ENCODE peak calls at places on chromosomes 3 and 15, in five cellular contexts. One of them, this sample, is unnamed.

GRCh38 chr3:185858502-185859225 is 33.8 kb upstream of the IGF2BP2 start:
- DNase-seq in HepG2: peak; percentile 94
- DNase-seq in H1: no peak
- DNase-seq in SK-N-SH: no peak
- DNase-seq in K562: no peak
- DNase-seq in this sample: no peak

GRCh38 chr3:120113128-120114116 is 19.2 kb upstream of the GSK3B start:
- DNase-seq in HepG2: no peak
- DNase-seq in H1: no peak
- DNase-seq in SK-N-SH: no peak
- DNase-seq in K562: no peak
- DNase-seq in this sample: no peak

GRCh38 chr15:84582583-84583157 is 18.1 kb upstream of the ZSCAN2 start:
- DNase-seq in HepG2: no peak
- DNase-seq in H1: no peak
- DNase-seq in SK-N-SH: no peak
- DNase-seq in K562: no peak
- DNase-seq in this sample: no peak

GRCh38 chr15:82313446-82313845 is 35.8 kb downstream of the GOLGA6L10 start:
- DNase-seq in HepG2: no peak
- DNase-seq in H1: no peak
- DNase-seq in SK-N-SH: no peak
- DNase-seq in K562: no peak
- DNase-seq in this sample: no peak

GRCh38 chr15:48954538-48954937 is 9.2 kb downstream of the SHC4 start:
- DNase-seq in HepG2: no peak
- DNase-seq in H1: no peak
- DNase-seq in SK-N-SH: no peak
- DNase-seq in K562: no peak
- DNase-seq in this sample: no peak

GRCh38 chr3:52436500-52437106 is 8.3 kb downstream of the SEMA3G start:
- DNase-seq in HepG2: no peak
- DNase-seq in H1: no peak
- DNase-seq in SK-N-SH: peak; percentile 27
- DNase-seq in K562: no peak
- DNase-seq in this sample: no peak

GRCh38 chr3:37183375-37183831 is 9.0 kb upstream of the LRRFIP2 start:
- DNase-seq in HepG2: no peak
- DNase-seq in H1: no peak
- DNase-seq in SK-N-SH: no peak
- DNase-seq in K562: no peak
- DNase-seq in this sample: no peak

GRCh38 chr3:42961633-42962032 is 17.5 kb upstream of the GASK1A start:
- DNase-seq in HepG2: peak; percentile 42
- DNase-seq in H1: no peak
- DNase-seq in SK-N-SH: peak; percentile 65
- DNase-seq in K562: peak; percentile 59
- DNase-seq in this sample: no peak

GRCh38 chr3:36923981-36924747 is 20.7 kb downstream of the TRANK1 start:
- DNase-seq in HepG2: no peak
- DNase-seq in H1: no peak
- DNase-seq in SK-N-SH: no peak
- DNase-seq in K562: no peak
- DNase-seq in this sample: no peak

GRCh38 chr15:99450896-99451358 is 114.9 kb upstream of the MEF2A start:
- DNase-seq in HepG2: no peak
- DNase-seq in H1: no peak
- DNase-seq in SK-N-SH: no peak
- DNase-seq in K562: peak; percentile 70
- DNase-seq in this sample: no peak

GRCh38 chr3:139128803-139129202 is 84.1 kb upstream of the PRR23C start:
- DNase-seq in HepG2: no peak
- DNase-seq in H1: no peak
- DNase-seq in SK-N-SH: no peak
- DNase-seq in K562: no peak
- DNase-seq in this sample: no peak

GRCh38 chr3:29183346-29184087 is 97.4 kb upstream of the RBMS3 start:
- DNase-seq in HepG2: no peak
- DNase-seq in H1: no peak
- DNase-seq in SK-N-SH: no peak
- DNase-seq in K562: no peak
- DNase-seq in this sample: no peak

GRCh38 chr3:128603313-128603712 is 47.3 kb downstream of the RPN1 start:
- DNase-seq in HepG2: no peak
- DNase-seq in H1: no peak
- DNase-seq in SK-N-SH: no peak
- DNase-seq in K562: no peak
- DNase-seq in this sample: no peak

GRCh38 chr15:76866716-76867321 is 38.3 kb downstream of the SCAPER start:
- DNase-seq in HepG2: peak; percentile 34
- DNase-seq in H1: no peak
- DNase-seq in SK-N-SH: peak; percentile 29
- DNase-seq in K562: peak; percentile 31
- DNase-seq in this sample: no peak

GRCh38 chr3:159172473-159172872 is 370.6 kb downstream of the MFSD1 start:
- DNase-seq in HepG2: no peak
- DNase-seq in H1: no peak
- DNase-seq in SK-N-SH: no peak
- DNase-seq in K562: no peak
- DNase-seq in this sample: no peak

GRCh38 chr3:194503101-194503531 is 16.3 kb upstream of the ATP13A3 start:
- DNase-seq in HepG2: no peak
- DNase-seq in H1: no peak
- DNase-seq in SK-N-SH: no peak
- DNase-seq in K562: no peak
- DNase-seq in this sample: no peak

GRCh38 chr15:68379759-68380290 is 52.1 kb downstream of the ITGA11 start:
- DNase-seq in HepG2: no peak
- DNase-seq in H1: no peak
- DNase-seq in SK-N-SH: no peak
- DNase-seq in K562: no peak
- DNase-seq in this sample: no peak

GRCh38 chr3:178353292-178353814 is 182.9 kb upstream of the KCNMB2 start:
- DNase-seq in HepG2: no peak
- DNase-seq in H1: no peak
- DNase-seq in SK-N-SH: no peak
- DNase-seq in K562: no peak
- DNase-seq in this sample: no peak

GRCh38 chr3:54578417-54578816 is 349.4 kb downstream of the LRTM1 start:
- DNase-seq in HepG2: no peak
- DNase-seq in H1: no peak
- DNase-seq in SK-N-SH: peak; percentile 22
- DNase-seq in K562: no peak
- DNase-seq in this sample: no peak

GRCh38 chr3:61182648-61183047 is 68.6 kb downstream of the FHIT start:
- DNase-seq in HepG2: no peak
- DNase-seq in H1: no peak
- DNase-seq in SK-N-SH: no peak
- DNase-seq in K562: no peak
- DNase-seq in this sample: no peak

DNA sequence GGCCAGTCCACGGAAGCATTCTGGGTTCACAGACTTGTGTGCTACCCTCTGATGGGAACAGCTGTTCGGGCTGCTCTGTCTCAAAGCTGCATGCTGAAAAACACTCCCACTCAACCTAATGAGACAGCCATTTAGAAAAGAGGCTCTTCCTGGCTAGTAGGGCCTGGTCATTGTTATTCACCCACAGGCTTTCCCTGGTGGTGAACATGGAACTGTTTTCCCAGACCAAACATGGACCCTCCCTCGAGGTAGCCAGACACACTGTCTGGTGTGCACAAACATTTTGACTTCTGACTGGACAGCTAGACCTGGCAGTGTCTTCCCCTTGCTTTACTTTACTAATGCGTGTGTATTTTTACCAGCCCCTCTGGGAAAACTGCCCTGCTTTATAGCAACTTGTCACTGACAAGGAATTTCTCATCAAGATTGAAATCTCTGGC is 39.0 kb downstream of the MECOM start:
- DNase-seq in HepG2: no peak
- DNase-seq in H1: no peak
- DNase-seq in SK-N-SH: peak; percentile 30
- DNase-seq in K562: no peak
- DNase-seq in this sample: no peak
- H2AFZ ChIP-seq in HepG2: no peak overlapping the region
- H2AFZ ChIP-seq in H1: no peak overlapping the region
- H2AFZ ChIP-seq in SK-N-SH: no peak overlapping the region
- H2AFZ ChIP-seq in K562: no peak overlapping the region
- H2AFZ ChIP-seq in this sample: no peak overlapping the region

DNA sequence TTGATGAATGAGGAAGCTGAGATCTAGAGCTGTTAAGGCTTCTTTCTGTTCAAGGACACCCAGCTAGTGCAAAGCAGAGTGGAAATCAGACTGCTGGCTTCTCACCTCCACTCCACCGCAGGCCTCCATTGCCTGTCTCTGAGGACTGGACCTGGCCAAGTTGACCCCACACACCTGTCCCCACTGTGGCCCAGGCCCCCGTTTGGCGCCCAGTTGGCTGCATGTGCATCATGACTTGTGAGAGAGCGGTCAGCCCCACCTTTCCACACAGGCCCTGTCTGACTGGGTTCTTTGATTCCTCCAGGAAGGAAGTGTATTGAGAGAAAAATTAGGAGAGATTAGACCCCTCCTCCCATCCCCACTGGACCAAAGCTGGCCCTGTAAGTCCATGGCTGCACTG is 206.3 kb upstream of the TLE3 start:
- DNase-seq in HepG2: no peak
- DNase-seq in H1: no peak
- DNase-seq in SK-N-SH: no peak
- DNase-seq in K562: no peak
- DNase-seq in this sample: no peak
- TF ChIP-seq TAF1 in HepG2: no peak
- TF ChIP-seq TAF1 in H1: no peak
- TF ChIP-seq TAF1 in SK-N-SH: no peak
- TF ChIP-seq TAF1 in K562: no peak
- TF ChIP-seq TAF1 in this sample: no peak

GRCh38 chr3:182793663-182794454 is 555 bp downstream of the ATP11B start:
- DNase-seq in HepG2: peak; percentile 3
- DNase-seq in H1: no peak
- DNase-seq in SK-N-SH: peak; percentile 79
- DNase-seq in K562: peak; percentile 57
- DNase-seq in this sample: no peak
- H2AFZ ChIP-seq in HepG2: peak overlapping the region; percentile 58
- H2AFZ ChIP-seq in H1: peak overlapping the region; percentile 95
- H2AFZ ChIP-seq in SK-N-SH: peak overlapping the region; percentile 44
- H2AFZ ChIP-seq in K562: peak overlapping the region; percentile 81
- H2AFZ ChIP-seq in this sample: peak overlapping the region; percentile 83

DNA sequence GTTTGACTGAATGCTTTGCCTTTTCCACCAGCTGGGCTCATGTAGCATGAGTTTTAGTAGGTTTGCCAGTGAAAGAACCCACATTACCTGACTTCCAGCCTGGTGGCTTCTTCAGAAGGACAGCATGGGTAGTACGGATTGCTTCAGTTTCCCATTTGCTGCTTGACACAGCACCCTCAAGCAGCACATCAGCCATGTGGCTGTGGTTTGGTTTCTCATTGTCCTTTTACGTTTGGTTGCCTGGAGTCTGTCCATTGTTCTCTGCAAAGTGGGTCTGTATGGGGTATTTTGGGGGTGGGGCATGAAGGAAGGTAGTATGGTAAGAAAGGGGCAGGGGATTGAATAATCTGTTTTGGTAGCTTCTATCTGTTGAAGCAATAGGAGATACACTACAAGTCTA is 227.2 kb upstream of the ICE2 start:
- DNase-seq in HepG2: no peak
- DNase-seq in H1: no peak
- DNase-seq in SK-N-SH: no peak
- DNase-seq in K562: no peak
- DNase-seq in this sample: no peak
- TF ChIP-seq TAF1 in HepG2: no peak
- TF ChIP-seq TAF1 in H1: no peak
- TF ChIP-seq TAF1 in SK-N-SH: no peak
- TF ChIP-seq TAF1 in K562: no peak
- TF ChIP-seq TAF1 in this sample: no peak

DNA sequence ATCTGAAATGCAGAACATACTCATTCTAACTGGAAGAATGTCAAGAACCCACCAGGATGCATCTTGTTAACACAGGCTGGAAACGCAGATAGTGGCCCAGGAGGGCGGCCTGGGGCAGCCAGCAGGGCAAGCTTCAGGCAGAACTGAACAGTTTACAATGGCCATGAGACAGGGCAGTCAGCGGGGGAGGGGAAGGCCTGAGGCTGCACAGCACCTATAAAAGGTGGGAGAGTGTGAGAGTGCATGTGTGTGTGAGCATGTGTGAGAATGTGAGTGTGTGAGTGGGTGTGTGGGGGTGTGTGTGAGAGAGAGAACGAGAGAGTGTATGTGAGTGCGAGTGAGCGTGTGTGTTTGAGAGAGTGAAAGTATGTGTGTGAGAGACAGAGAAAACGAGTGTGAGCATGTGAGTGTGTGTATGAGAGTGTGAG is 26.8 kb upstream of the SLCO2A1 start:
- DNase-seq in HepG2: no peak
- DNase-seq in H1: no peak
- DNase-seq in SK-N-SH: no peak
- DNase-seq in K562: peak; percentile 10
- DNase-seq in this sample: no peak
- H2AFZ ChIP-seq in HepG2: no peak overlapping the region
- H2AFZ ChIP-seq in H1: no peak overlapping the region
- H2AFZ ChIP-seq in SK-N-SH: no peak overlapping the region
- H2AFZ ChIP-seq in K562: no peak overlapping the region
- H2AFZ ChIP-seq in this sample: no peak overlapping the region

DNA sequence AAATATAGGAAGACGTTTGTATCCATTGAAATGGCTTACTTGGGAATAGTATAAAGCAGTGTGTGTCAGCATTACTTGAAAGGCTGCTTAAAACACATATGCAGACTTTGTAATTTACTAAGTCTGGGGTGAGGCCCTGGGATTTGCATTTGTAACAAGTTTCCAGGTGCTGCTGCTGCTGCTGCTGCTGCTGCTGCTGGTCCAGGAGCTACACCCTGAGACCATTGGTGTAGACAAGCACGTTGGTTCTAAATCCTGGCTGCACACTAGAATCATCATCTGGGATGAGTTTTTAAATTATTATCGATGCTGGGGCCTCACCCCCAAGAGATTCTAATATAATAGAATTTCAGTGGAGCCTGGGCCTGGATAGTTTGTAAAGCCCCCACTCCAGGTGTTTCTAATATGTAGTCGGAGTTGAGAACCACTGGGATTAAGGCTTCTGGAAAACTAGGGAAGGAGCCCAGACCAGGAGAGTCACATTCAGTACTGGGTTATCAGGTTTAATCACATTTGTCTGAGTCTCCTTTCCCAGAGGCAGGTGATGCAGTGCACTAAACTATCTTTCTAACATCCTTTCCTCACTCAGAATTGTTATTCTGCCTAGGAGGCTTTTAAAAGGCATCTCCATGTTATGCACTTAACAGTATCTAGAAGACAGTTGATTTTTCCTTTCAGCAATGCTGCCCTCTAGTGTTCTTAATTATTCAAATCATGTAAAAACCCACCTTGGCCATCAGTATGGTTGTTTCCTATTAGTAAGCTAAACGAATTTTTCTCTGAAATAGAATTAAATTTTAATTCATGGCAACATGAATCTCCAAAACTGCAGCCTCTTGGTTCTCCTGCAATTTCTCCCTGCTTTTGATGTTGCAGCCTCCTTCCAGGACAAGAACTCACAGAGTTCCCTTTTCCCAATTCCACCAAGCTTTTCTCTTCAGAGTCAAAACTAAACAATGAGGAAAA is 45.4 kb downstream of the SSR3 start:
- DNase-seq in HepG2: peak; percentile 18
- DNase-seq in H1: no peak
- DNase-seq in SK-N-SH: peak; percentile 63
- DNase-seq in K562: peak; percentile 57
- DNase-seq in this sample: no peak
- TF ChIP-seq TAF1 in HepG2: no peak
- TF ChIP-seq TAF1 in H1: no peak
- TF ChIP-seq TAF1 in SK-N-SH: no peak
- TF ChIP-seq TAF1 in K562: no peak
- TF ChIP-seq TAF1 in this sample: no peak

This sample was measured in GM12878.